ENCODE peak calls at places on chromosome 7, in seven cellular contexts. X, Z, I, E, A, C and W are unnamed samples.

GRCh38 chr7:114409750-114410149 is 4.9 kb upstream of the FOXP2 start:
- DNase-seq in X (no peak), Z (no peak), I (no peak), E (no peak), A (no peak), C (no peak), W (no peak)

GRCh38 chr7:133478591-133479135 is 225.8 kb downstream of the EXOC4 start:
- DNase-seq in X (no peak), Z (no peak), I (no peak), E (no peak), A (no peak), C (no peak), W (no peak)

GRCh38 chr7:69633122-69633892 is 35.0 kb downstream of the AUTS2 start:
- DNase-seq in X (no peak), Z (no peak), I (no peak), E (no peak), A (no peak), C (peak), W (no peak)

GRCh38 chr7:149822353-149822943 is 15.7 kb upstream of the ZNF862 start:
- DNase-seq in X (peak), Z (no peak), I (no peak), E (no peak), A (no peak), C (no peak), W (no peak)

GRCh38 chr7:77569514-77570232 is 32.6 kb downstream of the PTPN12 start:
- DNase-seq in X (no peak), Z (no peak), I (no peak), E (no peak), A (no peak), C (peak), W (no peak)

GRCh38 chr7:3971323-3971722 is 670.3 kb downstream of the SDK1 start:
- DNase-seq in X (no peak), Z (no peak), I (no peak), E (no peak), A (no peak), C (no peak), W (no peak)

GRCh38 chr7:143399642-143400041 is 9.0 kb downstream of the EPHA1 start:
- DNase-seq in X (no peak), Z (no peak), I (no peak), E (no peak), A (no peak), C (no peak), W (no peak)

GRCh38 chr7:8109196-8110022 is 140.8 kb downstream of the GLCCI1 start:
- DNase-seq in X (no peak), Z (no peak), I (no peak), E (no peak), A (no peak), C (peak), W (peak)

GRCh38 chr7:42137941-42138340 is 99.1 kb downstream of the GLI3 start:
- DNase-seq in X (no peak), Z (no peak), I (no peak), E (no peak), A (no peak), C (peak), W (no peak)

GRCh38 chr7:145175366-145175765 is 339.5 kb upstream of the TPK1 start:
- DNase-seq in X (no peak), Z (no peak), I (no peak), E (no peak), A (no peak), C (no peak), W (no peak)

GRCh38 chr7:145168427-145168826 is 332.6 kb upstream of the TPK1 start:
- DNase-seq in X (no peak), Z (no peak), I (no peak), E (no peak), A (no peak), C (no peak), W (no peak)

GRCh38 chr7:145168879-145169278 is 333.0 kb upstream of the TPK1 start:
- DNase-seq in X (no peak), Z (no peak), I (no peak), E (no peak), A (no peak), C (no peak), W (no peak)

DNA sequence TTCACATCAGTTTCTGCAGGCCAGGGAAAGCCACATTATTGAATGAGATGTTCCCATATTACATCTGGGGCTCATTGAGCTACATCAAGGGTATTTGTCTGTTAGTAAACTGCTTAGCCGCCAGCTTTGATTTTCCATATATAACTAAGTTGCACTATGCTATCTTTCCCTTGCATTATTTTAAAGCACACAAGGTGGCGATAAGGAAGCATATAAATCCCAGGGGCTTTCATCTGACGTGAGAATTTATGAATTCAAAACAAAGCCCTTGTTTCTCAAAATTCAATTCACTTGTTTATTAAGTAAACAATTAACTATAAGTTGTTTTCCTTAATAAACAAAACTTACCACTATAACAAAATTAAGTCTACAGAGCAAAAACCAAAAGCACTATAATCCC is 334.1 kb upstream of the TPK1 start:
- DNase-seq in X (no peak), Z (no peak), I (peak), E (no peak), A (no peak), C (peak), W (no peak)
- TF ChIP-seq CTCF in X (no peak), Z (no peak), I (no peak), E (peak), A (no peak), C (peak), W (no peak)

GRCh38 chr7:30911561-30911969 is at the start of gene AQP1:
- DNase-seq in X (peak), Z (peak), I (no peak), E (no peak), A (no peak), C (peak), W (peak)
- TF ChIP-seq CTCF in X (peak), Z (no peak), I (no peak), E (no peak), A (no peak), C (no peak), W (no peak)

DNA sequence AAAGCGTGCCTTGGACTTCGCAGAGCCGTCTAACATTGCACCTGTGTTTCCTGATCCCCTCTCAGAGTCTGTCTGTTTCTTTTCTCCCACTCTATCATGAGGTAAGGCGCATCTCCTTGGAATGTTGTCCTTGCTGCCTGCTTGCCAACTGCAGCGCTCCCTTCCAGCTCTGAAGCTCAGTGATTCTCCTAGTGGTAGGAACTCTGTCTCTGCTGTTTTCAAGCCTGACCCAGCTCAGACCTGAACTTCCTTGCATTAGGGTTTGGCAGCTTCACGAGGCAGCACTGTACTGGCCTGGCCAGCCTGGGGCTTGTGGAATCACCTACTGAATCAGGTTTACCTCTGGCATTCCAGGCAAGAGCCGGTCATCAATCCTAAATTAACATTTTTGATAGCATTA is 123.9 kb downstream of the CREB5 start:
- DNase-seq in X (no peak), Z (peak), I (peak), E (peak), A (no peak), C (peak), W (no peak)
- TF ChIP-seq CTCF in X (no peak), Z (peak), I (peak), E (peak), A (peak), C (peak), W (peak)

DNA sequence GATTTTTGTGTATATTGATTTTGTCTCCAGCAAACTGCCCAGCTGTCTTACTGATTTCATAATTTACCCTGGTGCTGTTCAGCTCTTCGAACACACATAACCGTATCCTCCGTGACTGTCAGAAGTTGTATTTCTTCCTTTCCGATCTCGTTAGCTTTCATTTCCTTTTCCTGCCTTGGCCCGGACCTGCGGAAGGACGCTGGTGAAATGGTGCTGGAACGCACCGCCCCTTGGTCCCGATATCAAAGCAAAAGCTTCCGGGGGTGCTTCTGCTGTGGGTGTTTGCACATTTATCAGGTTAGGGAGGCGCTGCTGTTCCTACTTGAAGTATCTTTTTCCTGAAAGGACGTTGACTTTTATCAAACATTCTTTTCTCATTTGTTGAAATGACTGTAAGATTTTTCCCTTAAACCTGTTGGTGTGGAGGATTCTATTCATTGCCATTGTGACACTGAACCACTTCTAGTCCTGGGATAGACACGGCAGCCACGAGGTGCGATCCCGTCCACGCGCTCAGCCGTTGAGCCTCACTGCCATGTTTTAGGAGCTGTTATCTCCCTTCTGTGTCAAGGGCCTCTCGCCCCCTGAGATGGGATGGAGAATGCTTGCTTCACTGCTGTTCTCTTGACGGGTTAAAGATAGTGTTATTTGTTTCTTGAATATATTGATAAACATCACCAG is 72.6 kb downstream of the FOXL3 start:
- DNase-seq in X (peak), Z (peak), I (no peak), E (no peak), A (no peak), C (peak), W (no peak)
- TF ChIP-seq CTCF in X (no peak), Z (no peak), I (no peak), E (no peak), A (no peak), C (no peak), W (no peak)

GRCh38 chr7:22907805-22908204 is 85.2 kb upstream of the TOMM7 start:
- DNase-seq in X (no peak), Z (no peak), I (no peak), E (no peak), A (no peak), C (no peak), W (no peak)
- TF ChIP-seq CTCF in X (no peak), Z (no peak), I (no peak), E (no peak), A (no peak), C (no peak), W (no peak)